ENCODE peak calls at places on chromosomes 1 and 21, in five cellular contexts. One of them, this sample, is unnamed.

GRCh38 chr21:27359141-27359540 is 392.3 kb upstream of the ADAMTS5 start:
- DNase-seq in fibroblast of lung: peak
- DNase-seq in colonic mucosa: no peak
- DNase-seq in naive thymus-derived CD4-positive, alpha-beta T cell: no peak
- DNase-seq in effector memory CD4-positive, alpha-beta T cell: no peak
- DNase-seq in this sample: peak

GRCh38 chr1:206808615-206809014 is 36.3 kb upstream of the IL10 start:
- DNase-seq in fibroblast of lung: peak
- DNase-seq in colonic mucosa: no peak
- DNase-seq in naive thymus-derived CD4-positive, alpha-beta T cell: peak
- DNase-seq in effector memory CD4-positive, alpha-beta T cell: peak
- DNase-seq in this sample: peak

GRCh38 chr1:26797627-26798026 is 9.9 kb downstream of the PIGV start:
- DNase-seq in fibroblast of lung: no peak
- DNase-seq in colonic mucosa: no peak
- DNase-seq in naive thymus-derived CD4-positive, alpha-beta T cell: no peak
- DNase-seq in effector memory CD4-positive, alpha-beta T cell: no peak
- DNase-seq in this sample: no peak

GRCh38 chr1:13784971-13785370 is 85.0 kb downstream of the PRDM2 start:
- DNase-seq in fibroblast of lung: peak
- DNase-seq in colonic mucosa: no peak
- DNase-seq in naive thymus-derived CD4-positive, alpha-beta T cell: no peak
- DNase-seq in effector memory CD4-positive, alpha-beta T cell: no peak
- DNase-seq in this sample: no peak

GRCh38 chr1:1421147-1421906 is at the start of gene ANKRD65:
- DNase-seq in fibroblast of lung: no peak
- DNase-seq in colonic mucosa: no peak
- DNase-seq in naive thymus-derived CD4-positive, alpha-beta T cell: no peak
- DNase-seq in effector memory CD4-positive, alpha-beta T cell: no peak
- DNase-seq in this sample: no peak

GRCh38 chr1:109993885-109994284 is 9.3 kb downstream of the AHCYL1 start:
- DNase-seq in fibroblast of lung: peak
- DNase-seq in colonic mucosa: peak
- DNase-seq in naive thymus-derived CD4-positive, alpha-beta T cell: no peak
- DNase-seq in effector memory CD4-positive, alpha-beta T cell: no peak
- DNase-seq in this sample: peak

GRCh38 chr21:44568667-44569556 is 4.6 kb upstream of the KRTAP10-4 start:
- DNase-seq in fibroblast of lung: no peak
- DNase-seq in colonic mucosa: no peak
- DNase-seq in naive thymus-derived CD4-positive, alpha-beta T cell: no peak
- DNase-seq in effector memory CD4-positive, alpha-beta T cell: no peak
- DNase-seq in this sample: no peak

GRCh38 chr1:222331765-222332164 is 216.1 kb downstream of the HHIPL2 start:
- DNase-seq in fibroblast of lung: peak
- DNase-seq in colonic mucosa: no peak
- DNase-seq in naive thymus-derived CD4-positive, alpha-beta T cell: no peak
- DNase-seq in effector memory CD4-positive, alpha-beta T cell: no peak
- DNase-seq in this sample: no peak

GRCh38 chr21:17552410-17552809 is 39.6 kb downstream of the CXADR start:
- DNase-seq in fibroblast of lung: no peak
- DNase-seq in colonic mucosa: no peak
- DNase-seq in naive thymus-derived CD4-positive, alpha-beta T cell: no peak
- DNase-seq in effector memory CD4-positive, alpha-beta T cell: no peak
- DNase-seq in this sample: no peak

GRCh38 chr1:152876827-152877226 is 1.3 kb upstream of the SMCP start:
- DNase-seq in fibroblast of lung: no peak
- DNase-seq in colonic mucosa: no peak
- DNase-seq in naive thymus-derived CD4-positive, alpha-beta T cell: no peak
- DNase-seq in effector memory CD4-positive, alpha-beta T cell: no peak
- DNase-seq in this sample: no peak

GRCh38 chr21:23016617-23017016 is 2018.4 kb downstream of the NCAM2 start:
- DNase-seq in fibroblast of lung: no peak
- DNase-seq in colonic mucosa: no peak
- DNase-seq in naive thymus-derived CD4-positive, alpha-beta T cell: no peak
- DNase-seq in effector memory CD4-positive, alpha-beta T cell: no peak
- DNase-seq in this sample: peak

GRCh38 chr1:3482590-3482899 is 28.1 kb downstream of the ARHGEF16 start:
- DNase-seq in fibroblast of lung: no peak
- DNase-seq in colonic mucosa: no peak
- DNase-seq in naive thymus-derived CD4-positive, alpha-beta T cell: no peak
- DNase-seq in effector memory CD4-positive, alpha-beta T cell: no peak
- DNase-seq in this sample: no peak

GRCh38 chr1:116777831-116778830 is 23.9 kb downstream of the CD2 start:
- DNase-seq in fibroblast of lung: peak
- DNase-seq in colonic mucosa: no peak
- DNase-seq in naive thymus-derived CD4-positive, alpha-beta T cell: no peak
- DNase-seq in effector memory CD4-positive, alpha-beta T cell: no peak
- DNase-seq in this sample: peak

GRCh38 chr1:29800522-29800956 is 564.2 kb downstream of the PTPRU start:
- DNase-seq in fibroblast of lung: no peak
- DNase-seq in colonic mucosa: no peak
- DNase-seq in naive thymus-derived CD4-positive, alpha-beta T cell: no peak
- DNase-seq in effector memory CD4-positive, alpha-beta T cell: no peak
- DNase-seq in this sample: no peak

GRCh38 chr1:46806196-46807020 is 7.6 kb downstream of the CYP4B1 start:
- DNase-seq in fibroblast of lung: no peak
- DNase-seq in colonic mucosa: no peak
- DNase-seq in naive thymus-derived CD4-positive, alpha-beta T cell: no peak
- DNase-seq in effector memory CD4-positive, alpha-beta T cell: no peak
- DNase-seq in this sample: peak

GRCh38 chr1:30819244-30819571 is 61.6 kb upstream of the LAPTM5 start:
- DNase-seq in fibroblast of lung: no peak
- DNase-seq in colonic mucosa: no peak
- DNase-seq in naive thymus-derived CD4-positive, alpha-beta T cell: no peak
- DNase-seq in effector memory CD4-positive, alpha-beta T cell: no peak
- DNase-seq in this sample: no peak

GRCh38 chr1:73803380-73803779 is 394.6 kb downstream of the LRRIQ3 start:
- DNase-seq in fibroblast of lung: no peak
- DNase-seq in colonic mucosa: peak
- DNase-seq in naive thymus-derived CD4-positive, alpha-beta T cell: no peak
- DNase-seq in effector memory CD4-positive, alpha-beta T cell: no peak
- DNase-seq in this sample: no peak

GRCh38 chr1:75083848-75084514 is 50.2 kb upstream of the LHX8 start:
- DNase-seq in fibroblast of lung: peak
- DNase-seq in colonic mucosa: no peak
- DNase-seq in naive thymus-derived CD4-positive, alpha-beta T cell: no peak
- DNase-seq in effector memory CD4-positive, alpha-beta T cell: no peak
- DNase-seq in this sample: no peak

GRCh38 chr1:40032240-40032891 is 8.2 kb upstream of the CAP1 start:
- DNase-seq in fibroblast of lung: peak
- DNase-seq in colonic mucosa: peak
- DNase-seq in naive thymus-derived CD4-positive, alpha-beta T cell: peak
- DNase-seq in effector memory CD4-positive, alpha-beta T cell: peak
- DNase-seq in this sample: peak

GRCh38 chr1:197199923-197200467 is 53.5 kb upstream of the ASPM start:
- DNase-seq in fibroblast of lung: no peak
- DNase-seq in colonic mucosa: no peak
- DNase-seq in naive thymus-derived CD4-positive, alpha-beta T cell: peak
- DNase-seq in effector memory CD4-positive, alpha-beta T cell: no peak
- DNase-seq in this sample: peak

GRCh38 chr1:236795757-236796719 is 946 bp downstream of the MTR start:
- DNase-seq in fibroblast of lung: peak
- DNase-seq in colonic mucosa: peak
- DNase-seq in naive thymus-derived CD4-positive, alpha-beta T cell: peak
- DNase-seq in effector memory CD4-positive, alpha-beta T cell: peak
- DNase-seq in this sample: peak

GRCh38 chr1:246577720-246578106 is 11.5 kb downstream of the CNST start:
- DNase-seq in fibroblast of lung: peak
- DNase-seq in colonic mucosa: no peak
- DNase-seq in naive thymus-derived CD4-positive, alpha-beta T cell: no peak
- DNase-seq in effector memory CD4-positive, alpha-beta T cell: no peak
- DNase-seq in this sample: no peak

GRCh38 chr1:2444138-2444591 is 31.8 kb upstream of the PEX10 start:
- DNase-seq in fibroblast of lung: no peak
- DNase-seq in colonic mucosa: no peak
- DNase-seq in naive thymus-derived CD4-positive, alpha-beta T cell: no peak
- DNase-seq in effector memory CD4-positive, alpha-beta T cell: no peak
- DNase-seq in this sample: no peak

GRCh38 chr1:247212914-247213617 is 41.2 kb upstream of the ZNF124 start:
- DNase-seq in fibroblast of lung: no peak
- DNase-seq in colonic mucosa: no peak
- DNase-seq in naive thymus-derived CD4-positive, alpha-beta T cell: no peak
- DNase-seq in effector memory CD4-positive, alpha-beta T cell: no peak
- DNase-seq in this sample: no peak

GRCh38 chr1:204446413-204447111 is 34.9 kb upstream of the PPP1R15B start:
- DNase-seq in fibroblast of lung: peak
- DNase-seq in colonic mucosa: peak
- DNase-seq in naive thymus-derived CD4-positive, alpha-beta T cell: peak
- DNase-seq in effector memory CD4-positive, alpha-beta T cell: peak
- DNase-seq in this sample: peak

GRCh38 chr1:1210726-1211540 is 3.0 kb downstream of the TNFRSF4 start:
- DNase-seq in fibroblast of lung: no peak
- DNase-seq in colonic mucosa: no peak
- DNase-seq in naive thymus-derived CD4-positive, alpha-beta T cell: no peak
- DNase-seq in effector memory CD4-positive, alpha-beta T cell: no peak
- DNase-seq in this sample: no peak

GRCh38 chr1:173467426-173467825 is 9.7 kb upstream of the PRDX6 start:
- DNase-seq in fibroblast of lung: peak
- DNase-seq in colonic mucosa: no peak
- DNase-seq in naive thymus-derived CD4-positive, alpha-beta T cell: no peak
- DNase-seq in effector memory CD4-positive, alpha-beta T cell: no peak
- DNase-seq in this sample: peak

GRCh38 chr21:15514073-15514946 is 215.5 kb upstream of the USP25 start:
- DNase-seq in fibroblast of lung: no peak
- DNase-seq in colonic mucosa: peak
- DNase-seq in naive thymus-derived CD4-positive, alpha-beta T cell: peak
- DNase-seq in effector memory CD4-positive, alpha-beta T cell: peak
- DNase-seq in this sample: no peak

GRCh38 chr1:33365560-33365997 is 44.7 kb upstream of the A3GALT2 start:
- DNase-seq in fibroblast of lung: peak
- DNase-seq in colonic mucosa: no peak
- DNase-seq in naive thymus-derived CD4-positive, alpha-beta T cell: no peak
- DNase-seq in effector memory CD4-positive, alpha-beta T cell: no peak
- DNase-seq in this sample: peak

GRCh38 chr21:43884012-43884860 is 19.2 kb downstream of the AGPAT3 start:
- DNase-seq in fibroblast of lung: peak
- DNase-seq in colonic mucosa: peak
- DNase-seq in naive thymus-derived CD4-positive, alpha-beta T cell: no peak
- DNase-seq in effector memory CD4-positive, alpha-beta T cell: no peak
- DNase-seq in this sample: peak

GRCh38 chr1:10980841-10981727 is 31.4 kb upstream of the TARDBP start:
- DNase-seq in fibroblast of lung: peak
- DNase-seq in colonic mucosa: no peak
- DNase-seq in naive thymus-derived CD4-positive, alpha-beta T cell: no peak
- DNase-seq in effector memory CD4-positive, alpha-beta T cell: no peak
- DNase-seq in this sample: no peak

GRCh38 chr1:10979483-10979920 is 33.0 kb upstream of the TARDBP start:
- DNase-seq in fibroblast of lung: peak
- DNase-seq in colonic mucosa: no peak
- DNase-seq in naive thymus-derived CD4-positive, alpha-beta T cell: no peak
- DNase-seq in effector memory CD4-positive, alpha-beta T cell: no peak
- DNase-seq in this sample: peak

GRCh38 chr1:10978719-10979118 is 33.7 kb upstream of the TARDBP start:
- DNase-seq in fibroblast of lung: no peak
- DNase-seq in colonic mucosa: no peak
- DNase-seq in naive thymus-derived CD4-positive, alpha-beta T cell: no peak
- DNase-seq in effector memory CD4-positive, alpha-beta T cell: no peak
- DNase-seq in this sample: no peak

GRCh38 chr1:10975567-10976326 is 36.7 kb upstream of the TARDBP start:
- DNase-seq in fibroblast of lung: peak
- DNase-seq in colonic mucosa: no peak
- DNase-seq in naive thymus-derived CD4-positive, alpha-beta T cell: no peak
- DNase-seq in effector memory CD4-positive, alpha-beta T cell: no peak
- DNase-seq in this sample: peak

GRCh38 chr1:10980094-10980577 is 32.3 kb upstream of the TARDBP start:
- DNase-seq in fibroblast of lung: peak
- DNase-seq in colonic mucosa: peak
- DNase-seq in naive thymus-derived CD4-positive, alpha-beta T cell: no peak
- DNase-seq in effector memory CD4-positive, alpha-beta T cell: no peak
- DNase-seq in this sample: peak
- H3K4me3 ChIP-seq in fibroblast of lung: peak
- H3K4me3 ChIP-seq in colonic mucosa: no peak
- H3K4me3 ChIP-seq in naive thymus-derived CD4-positive, alpha-beta T cell: no peak
- H3K4me3 ChIP-seq in effector memory CD4-positive, alpha-beta T cell: no peak
- H3K4me3 ChIP-seq in this sample: no peak

DNA sequence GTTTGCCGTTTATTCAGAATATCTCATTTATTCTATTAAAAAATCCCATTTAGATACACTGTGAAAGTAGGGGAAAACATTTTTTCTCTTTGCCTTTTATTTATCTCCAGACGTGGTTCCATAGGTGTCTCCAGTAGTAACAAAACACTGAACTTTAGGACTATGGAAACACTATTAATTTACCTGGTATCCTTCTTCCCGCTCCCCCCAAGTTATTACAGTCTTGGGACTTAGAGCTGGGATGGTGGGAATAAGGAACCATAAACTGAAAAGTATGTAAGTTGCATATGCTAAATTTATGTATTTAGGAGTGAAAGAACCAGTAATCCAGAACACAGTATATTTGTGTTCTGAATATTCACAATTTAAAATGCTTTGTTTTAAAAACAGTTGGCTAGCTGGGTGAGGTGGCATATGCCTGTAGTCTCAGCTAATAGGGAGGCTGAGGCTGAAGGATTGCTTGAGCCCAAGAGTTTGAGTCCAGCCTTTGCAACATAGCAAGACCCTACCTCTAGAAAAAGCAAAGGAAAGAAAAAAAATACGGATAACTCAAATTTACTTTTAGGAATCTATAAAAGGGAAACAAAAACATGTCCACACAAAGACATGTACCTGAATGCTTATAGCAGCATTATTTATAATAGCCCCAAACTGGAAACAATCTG is 3.1 kb downstream of the DNAJB4 start:
- DNase-seq in fibroblast of lung: no peak
- DNase-seq in colonic mucosa: no peak
- DNase-seq in naive thymus-derived CD4-positive, alpha-beta T cell: no peak
- DNase-seq in effector memory CD4-positive, alpha-beta T cell: no peak
- DNase-seq in this sample: no peak
- H3K4me3 ChIP-seq in fibroblast of lung: peak
- H3K4me3 ChIP-seq in colonic mucosa: no peak
- H3K4me3 ChIP-seq in naive thymus-derived CD4-positive, alpha-beta T cell: no peak
- H3K4me3 ChIP-seq in effector memory CD4-positive, alpha-beta T cell: no peak
- H3K4me3 ChIP-seq in this sample: peak

GRCh38 chr1:182604835-182605164 is 611 bp upstream of the RGS16 start:
- DNase-seq in fibroblast of lung: no peak
- DNase-seq in colonic mucosa: no peak
- DNase-seq in naive thymus-derived CD4-positive, alpha-beta T cell: no peak
- DNase-seq in effector memory CD4-positive, alpha-beta T cell: no peak
- DNase-seq in this sample: no peak
- H3K4me3 ChIP-seq in fibroblast of lung: no peak
- H3K4me3 ChIP-seq in colonic mucosa: no peak
- H3K4me3 ChIP-seq in naive thymus-derived CD4-positive, alpha-beta T cell: peak
- H3K4me3 ChIP-seq in effector memory CD4-positive, alpha-beta T cell: peak
- H3K4me3 ChIP-seq in this sample: no peak

GRCh38 chr1:171756856-171757255 is 15.0 kb upstream of the VAMP4 start:
- DNase-seq in fibroblast of lung: no peak
- DNase-seq in colonic mucosa: no peak
- DNase-seq in naive thymus-derived CD4-positive, alpha-beta T cell: no peak
- DNase-seq in effector memory CD4-positive, alpha-beta T cell: no peak
- DNase-seq in this sample: no peak
- H3K4me3 ChIP-seq in fibroblast of lung: no peak
- H3K4me3 ChIP-seq in colonic mucosa: no peak
- H3K4me3 ChIP-seq in naive thymus-derived CD4-positive, alpha-beta T cell: no peak
- H3K4me3 ChIP-seq in effector memory CD4-positive, alpha-beta T cell: no peak
- H3K4me3 ChIP-seq in this sample: no peak

This sample was measured in choroid plexus epithelial cell.